ENCODE peak calls at places on chromosome 20, in six cellular contexts. T, L, H, A, U and V are unnamed samples.

GRCh38 chr20:51216850-51217249 is 193.9 kb upstream of the KCNG1 start:
- DNase-seq in L (no peak), A (no peak), U (no peak), T (no peak), H (no peak), V (no peak)

GRCh38 chr20:37020636-37021035 is 69.1 kb upstream of the SAMHD1 start:
- DNase-seq in U (no peak), A (no peak), H (no peak), L (no peak), T (no peak), V (no peak)

GRCh38 chr20:62511300-62511914 is 35.6 kb upstream of the GATA5 start:
- DNase-seq in L (no peak), A (no peak), T (no peak), H (no peak), U (no peak), V (no peak)

GRCh38 chr20:26163890-26164289 is 467.2 kb upstream of the ZNF337 start:
- DNase-seq in A (no peak), H (no peak), T (no peak), L (no peak), U (no peak), V (no peak)

GRCh38 chr20:61901421-61902212 is 164.1 kb downstream of the TAF4 start:
- DNase-seq in A (no peak), H (peak), T (no peak), U (no peak), L (no peak), V (no peak)

GRCh38 chr20:21303061-21303871 is at the start of gene XRN2:
- DNase-seq in H (peak), A (peak), L (peak), T (peak), U (peak), V (peak)

GRCh38 chr20:56788041-56788670 is 159.1 kb downstream of the TFAP2C start:
- DNase-seq in L (no peak), H (peak), A (peak), T (no peak), U (no peak), V (no peak)

GRCh38 chr20:53794529-53795115 is 201.0 kb upstream of the ZNF217 start:
- DNase-seq in L (no peak), H (no peak), T (no peak), U (no peak), A (no peak), V (no peak)

GRCh38 chr20:33301192-33301930 is 18.3 kb downstream of the BPIFB1 start:
- DNase-seq in T (no peak), A (no peak), H (no peak), L (no peak), U (no peak), V (no peak)

GRCh38 chr20:1577906-1578305 is 20.4 kb upstream of the SIRPD start:
- DNase-seq in H (no peak), L (no peak), U (no peak), A (no peak), T (no peak), V (no peak)

GRCh38 chr20:37527638-37528441 is at the start of gene BLCAP:
- DNase-seq in L (peak), H (peak), T (peak), A (peak), U (peak), V (peak)

GRCh38 chr20:45934046-45934586 is 367 bp upstream of the PCIF1 start:
- DNase-seq in U (no peak), A (no peak), L (peak), T (no peak), H (peak), V (no peak)

GRCh38 chr20:50487397-50487796 is 22.8 kb upstream of the PTPN1 start:
- DNase-seq in L (no peak), U (no peak), H (no peak), T (no peak), A (no peak), V (no peak)